ENCODE peak calls at places on chromosomes 2 and 18, in ten cellular contexts. U is neural progenitor cell, I is cardiac muscle cell, S is coronary artery, R is sigmoid colon, T is adrenal gland, O is fibroblast of lung, D is left lung, A is HFF-Myc, V is endothelial cell. P is an unnamed sample.

GRCh38 chr2:85318222-85319182 is 9.3 kb downstream of the TGOLN2 start:
- DNase-seq in T (no peak), V (no peak), R (peak), I (peak), S (no peak), U (no peak), A (peak), D (no peak), O (peak), P (peak)

GRCh38 chr2:210517169-210517693 is 39.2 kb upstream of the CPS1 start:
- DNase-seq in T (no peak), I (no peak), S (no peak), O (no peak), A (no peak), D (no peak), R (no peak), U (no peak), V (no peak), P (no peak)

GRCh38 chr18:54679318-54680149 is 88.5 kb downstream of the DYNAP start:
- DNase-seq in T (no peak), D (no peak), R (no peak), A (peak), U (peak), I (peak), O (peak), S (no peak), V (no peak), P (no peak)

GRCh38 chr2:112153179-112153490 is 14.9 kb downstream of the FBLN7 start:
- DNase-seq in R (peak), A (no peak), T (no peak), S (no peak), D (no peak), U (no peak), V (no peak), O (no peak), I (no peak), P (no peak)

GRCh38 chr2:148023861-148024260 is 3.0 kb downstream of the MBD5 start:
- DNase-seq in D (no peak), V (no peak), U (no peak), S (no peak), T (no peak), R (no peak), I (no peak), O (no peak), A (no peak), P (peak)

GRCh38 chr2:16400127-16400623 is 265.5 kb downstream of the CYRIA start:
- DNase-seq in U (no peak), T (no peak), A (no peak), V (no peak), O (no peak), I (peak), D (peak), S (no peak), R (no peak), P (no peak)

GRCh38 chr2:14234911-14235310 is 397.6 kb upstream of the LRATD1 start:
- DNase-seq in U (no peak), V (no peak), R (no peak), O (no peak), S (no peak), D (no peak), T (no peak), I (no peak), A (no peak), P (no peak)

GRCh38 chr2:85728342-85728741 is 25.4 kb upstream of the ATOH8 start:
- DNase-seq in A (no peak), D (no peak), V (no peak), U (no peak), I (no peak), R (peak), T (no peak), S (no peak), O (no peak), P (no peak)

GRCh38 chr2:111975053-111975552 is 76.7 kb downstream of the MERTK start:
- DNase-seq in I (no peak), D (no peak), S (no peak), A (peak), T (peak), O (peak), V (no peak), U (no peak), R (no peak), P (no peak)

GRCh38 chr2:86476092-86476491 is 34.9 kb downstream of the KDM3A start:
- DNase-seq in A (no peak), R (no peak), S (no peak), V (no peak), T (no peak), O (peak), U (no peak), D (no peak), I (no peak), P (no peak)

GRCh38 chr2:175726213-175726612 is 275.9 kb downstream of the LNPK start:
- DNase-seq in A (peak), S (no peak), T (no peak), V (no peak), D (no peak), I (no peak), R (no peak), U (no peak), O (peak), P (no peak)

GRCh38 chr2:232876978-232877441 is 6.9 kb downstream of the SNORC start:
- DNase-seq in O (no peak), I (no peak), U (no peak), T (no peak), S (no peak), D (no peak), V (no peak), A (no peak), R (peak), P (no peak)

GRCh38 chr2:232874677-232875223 is 4.7 kb downstream of the SNORC start:
- DNase-seq in D (no peak), R (peak), I (no peak), S (no peak), U (no peak), O (no peak), A (no peak), T (no peak), V (no peak), P (no peak)

GRCh38 chr2:232876071-232876977 is 6.3 kb downstream of the SNORC start:
- DNase-seq in A (no peak), U (peak), D (no peak), S (no peak), T (peak), I (peak), V (peak), R (peak), O (no peak), P (peak)

GRCh38 chr2:232873909-232874641 is 4.0 kb downstream of the SNORC start:
- DNase-seq in I (no peak), V (no peak), S (no peak), D (no peak), O (no peak), A (no peak), U (no peak), R (peak), T (no peak), P (no peak)

DNA sequence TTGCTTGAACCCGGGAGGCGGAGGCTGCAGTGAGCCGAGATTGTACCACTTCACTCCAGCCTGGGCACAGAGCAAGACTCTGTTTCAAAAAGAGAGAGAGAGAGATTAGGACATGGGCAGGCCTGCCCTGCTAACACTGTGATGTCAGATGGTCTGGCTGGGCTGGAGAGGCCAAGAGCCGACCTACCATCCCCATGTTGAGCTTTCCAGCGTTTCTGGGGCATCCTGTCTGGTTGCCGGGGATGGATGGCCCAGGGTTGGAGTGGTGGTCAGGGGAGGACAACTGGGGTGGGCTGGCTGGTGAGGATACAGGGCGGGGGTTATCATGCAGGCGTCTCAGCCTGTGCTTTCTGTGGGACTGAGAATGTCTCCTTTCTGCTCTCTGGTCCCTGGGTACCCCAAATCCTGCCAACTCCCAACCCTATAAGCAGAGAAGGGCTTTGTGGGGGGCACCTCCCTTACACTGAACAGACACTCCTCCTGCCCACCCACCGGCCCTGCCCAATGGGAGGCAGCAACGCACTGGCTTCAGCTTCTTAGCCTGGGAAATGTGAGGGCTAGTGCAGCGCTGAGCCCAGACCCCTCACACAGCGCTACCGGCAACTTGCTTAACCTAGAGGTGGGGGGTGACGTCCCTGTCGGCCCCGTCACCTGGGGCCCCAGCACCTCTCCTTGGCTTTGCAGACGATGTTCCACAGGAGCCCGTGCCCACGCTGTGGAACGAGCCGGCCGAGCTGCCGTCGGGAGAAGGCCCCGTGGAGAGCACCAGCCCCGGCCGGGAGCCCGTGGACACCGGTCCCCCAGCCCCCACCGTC is 5.4 kb downstream of the SNORC start:
- DNase-seq in U (peak), R (peak), D (no peak), I (peak), A (no peak), O (no peak), T (no peak), V (peak), S (no peak), P (peak)
- TF ChIP-seq CTCF in U (peak), R (no peak), D (no peak), I (peak), A (no peak), O (no peak), T (no peak), V (no peak), S (no peak), P (no peak)

DNA sequence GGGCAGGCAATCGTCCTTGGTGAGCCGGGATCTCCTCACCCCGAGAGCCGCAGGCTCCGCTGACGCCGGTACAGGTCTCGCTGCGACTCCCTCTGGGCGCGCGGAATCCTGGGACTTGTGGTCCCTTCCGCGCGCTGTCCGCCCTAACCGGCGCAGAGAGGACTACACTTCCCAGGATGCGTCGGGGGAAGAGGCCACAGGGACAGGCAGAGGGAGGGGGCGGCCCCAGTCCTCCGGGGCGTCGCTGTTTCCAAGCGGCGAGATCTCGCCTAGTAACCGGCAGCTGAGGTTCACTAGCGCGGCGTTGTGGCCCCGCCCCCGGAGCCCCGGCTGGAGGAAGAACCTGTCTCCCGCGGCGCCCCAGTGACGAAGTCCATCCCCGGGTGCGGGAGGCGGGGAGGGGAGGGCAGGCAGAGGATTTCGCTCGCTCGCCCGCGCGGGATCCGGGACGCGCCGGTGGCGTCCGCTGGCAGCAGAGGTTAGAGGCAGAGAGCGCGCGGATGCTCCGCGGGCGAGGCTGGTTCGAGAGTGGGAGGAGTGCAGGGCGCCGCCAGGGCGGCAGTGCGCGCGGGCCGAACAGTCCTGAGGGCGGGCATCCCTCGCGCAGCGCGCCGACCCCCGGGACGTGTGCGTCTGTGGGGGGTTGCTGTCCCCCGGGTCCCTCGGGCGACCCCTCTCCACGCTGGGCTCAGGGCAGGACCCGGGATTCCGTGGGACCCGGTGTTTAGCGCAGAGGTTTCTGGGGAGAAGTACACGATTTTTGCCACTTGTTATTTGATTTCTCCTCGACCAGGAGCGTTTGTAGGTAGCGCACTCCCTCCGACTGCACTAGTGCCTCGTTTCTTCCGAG is at the start of gene EML6:
- DNase-seq in I (peak), S (peak), T (peak), D (peak), V (peak), O (peak), R (peak), U (peak), A (peak), P (peak)
- TF ChIP-seq CTCF in I (peak), S (no peak), T (peak), D (no peak), V (peak), O (no peak), R (no peak), U (peak), A (no peak), P (peak)

DNA sequence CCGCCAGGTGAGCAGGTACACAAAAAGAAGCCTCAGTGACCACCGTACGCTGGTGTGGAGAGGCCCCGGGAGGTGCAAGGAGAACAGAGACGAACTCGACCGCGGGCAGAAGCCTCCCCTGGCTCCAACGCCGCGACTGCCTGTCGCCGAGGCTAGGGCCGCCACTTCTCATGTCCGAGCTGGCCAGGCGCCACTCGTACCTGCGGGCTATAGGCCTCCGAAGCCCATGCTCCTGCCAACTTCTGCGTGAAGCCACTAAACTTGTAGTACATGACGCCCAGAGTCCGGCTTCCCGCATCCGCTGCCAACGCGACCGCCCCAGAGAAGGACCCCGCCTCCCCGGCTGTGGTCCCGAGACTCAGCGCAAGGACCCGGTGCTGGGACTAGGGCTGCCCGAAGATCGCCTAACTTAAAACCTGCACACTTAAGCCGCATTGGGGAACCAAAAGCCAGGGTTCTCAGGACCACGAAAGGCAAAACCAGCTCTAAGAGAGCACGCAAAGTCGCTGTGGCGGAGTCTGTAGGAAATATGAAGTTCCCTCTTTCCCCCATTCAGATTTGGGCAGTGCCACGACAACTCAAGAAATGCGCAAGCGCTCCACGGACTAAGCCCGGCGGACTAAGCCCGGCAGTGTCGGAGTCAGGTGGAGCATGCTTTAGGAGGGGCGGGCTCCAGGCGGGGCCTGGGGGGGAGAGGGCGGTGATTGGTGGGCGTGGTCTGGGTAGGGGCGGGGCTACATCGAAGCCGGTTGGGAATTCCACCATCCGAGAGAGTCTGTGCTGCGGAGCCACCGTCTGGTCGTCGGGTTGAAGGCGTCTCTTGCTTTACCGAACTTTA is at the start of gene COX7A2L:
- DNase-seq in T (peak), R (peak), A (peak), O (peak), S (peak), I (peak), V (peak), D (peak), U (peak), P (peak)
- TF ChIP-seq CTCF in T (peak), R (no peak), A (peak), O (peak), S (no peak), I (peak), V (no peak), D (no peak), U (peak), P (no peak)

DNA sequence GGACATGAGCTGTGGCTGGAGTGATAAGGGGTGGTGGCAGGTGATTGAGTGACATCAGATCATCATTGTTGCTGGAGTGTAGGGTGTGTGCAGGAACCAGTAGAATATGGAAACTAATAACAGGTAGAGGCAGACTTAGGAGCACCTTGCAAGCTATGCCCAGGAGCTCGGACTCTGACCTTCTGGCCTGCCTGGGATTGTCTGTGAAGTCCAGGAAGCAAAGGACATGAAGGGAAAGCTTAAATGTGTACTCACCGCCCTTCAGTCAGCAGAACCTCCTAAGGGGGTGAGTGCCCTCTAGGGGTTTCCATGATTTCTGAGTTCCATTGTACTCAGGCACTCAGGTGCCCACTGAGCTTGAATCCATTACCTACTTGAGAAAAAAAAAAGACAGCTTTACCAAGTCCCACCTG is 104.2 kb downstream of the CRIM1 start:
- DNase-seq in I (peak), U (peak), A (no peak), D (no peak), R (no peak), T (peak), S (no peak), O (peak), V (peak), P (no peak)
- TF ChIP-seq CTCF in I (peak), U (peak), A (peak), D (peak), R (peak), T (peak), S (peak), O (peak), V (no peak), P (no peak)

DNA sequence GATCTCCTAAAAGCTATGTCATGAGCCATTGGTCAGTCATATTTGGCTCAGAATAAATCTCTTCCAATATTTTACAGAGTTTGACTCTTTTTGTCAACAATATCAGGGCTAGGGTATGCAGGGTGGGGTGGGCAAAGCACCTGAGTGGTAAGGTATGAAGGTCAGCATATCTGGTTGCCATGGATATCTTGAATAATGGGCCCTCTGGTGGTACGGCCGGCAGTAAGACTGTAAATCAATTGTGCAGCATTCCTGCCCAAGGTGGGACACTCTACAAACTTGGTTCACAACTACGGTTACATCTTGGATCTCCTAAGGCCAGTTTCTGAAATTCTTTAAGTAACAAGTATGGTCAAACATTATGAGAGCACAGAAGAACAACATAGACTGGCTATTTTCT is 119.6 kb downstream of the SPOPL start:
- DNase-seq in O (no peak), S (no peak), R (no peak), I (no peak), U (no peak), T (no peak), V (no peak), A (no peak), D (no peak), P (no peak)
- TF ChIP-seq CTCF in O (no peak), S (no peak), R (no peak), I (no peak), U (no peak), T (no peak), V (no peak), A (no peak), D (no peak), P (no peak)

P was measured in activated CD8-positive, alpha-beta T cell treated with anti-CD3 and anti-CD28 coated beads for 36 hours.